ENCODE peak calls at places on chromosomes 1 and 21, in five cellular contexts. One of them, this sample, is unnamed.

GRCh38 chr1:150162862-150163706 is 13.4 kb downstream of the PLEKHO1 start:
- DNase-seq in A549: peak
- DNase-seq in anterior cingulate cortex: peak
- DNase-seq in activated CD8-positive, alpha-beta T cell treated with anti-CD3 and anti-CD28 coated beads, Interleukin-2, amount 10 ng/mL, durations not matched to agents 7 days and 5 days: peak
- DNase-seq in central memory CD4-positive, alpha-beta T cell: no peak
- DNase-seq in this sample: no peak

GRCh38 chr1:54567961-54568360 is 19.9 kb downstream of the ACOT11 start:
- DNase-seq in A549: no peak
- DNase-seq in anterior cingulate cortex: no peak
- DNase-seq in activated CD8-positive, alpha-beta T cell treated with anti-CD3 and anti-CD28 coated beads, Interleukin-2, amount 10 ng/mL, durations not matched to agents 7 days and 5 days: no peak
- DNase-seq in central memory CD4-positive, alpha-beta T cell: no peak
- DNase-seq in this sample: no peak

GRCh38 chr1:53518775-53519174 is 59.6 kb downstream of the DMRTB1 start:
- DNase-seq in A549: no peak
- DNase-seq in anterior cingulate cortex: no peak
- DNase-seq in activated CD8-positive, alpha-beta T cell treated with anti-CD3 and anti-CD28 coated beads, Interleukin-2, amount 10 ng/mL, durations not matched to agents 7 days and 5 days: no peak
- DNase-seq in central memory CD4-positive, alpha-beta T cell: no peak
- DNase-seq in this sample: no peak

GRCh38 chr1:230858918-230859819 is 9.2 kb downstream of the C1orf198 start:
- DNase-seq in A549: no peak
- DNase-seq in anterior cingulate cortex: peak
- DNase-seq in activated CD8-positive, alpha-beta T cell treated with anti-CD3 and anti-CD28 coated beads, Interleukin-2, amount 10 ng/mL, durations not matched to agents 7 days and 5 days: no peak
- DNase-seq in central memory CD4-positive, alpha-beta T cell: no peak
- DNase-seq in this sample: no peak

GRCh38 chr1:101178688-101179491 is 57.9 kb upstream of the S1PR1 start:
- DNase-seq in A549: no peak
- DNase-seq in anterior cingulate cortex: no peak
- DNase-seq in activated CD8-positive, alpha-beta T cell treated with anti-CD3 and anti-CD28 coated beads, Interleukin-2, amount 10 ng/mL, durations not matched to agents 7 days and 5 days: peak
- DNase-seq in central memory CD4-positive, alpha-beta T cell: peak
- DNase-seq in this sample: peak

GRCh38 chr21:42456457-42456856 is 39.6 kb downstream of the RSPH1 start:
- DNase-seq in A549: no peak
- DNase-seq in anterior cingulate cortex: no peak
- DNase-seq in activated CD8-positive, alpha-beta T cell treated with anti-CD3 and anti-CD28 coated beads, Interleukin-2, amount 10 ng/mL, durations not matched to agents 7 days and 5 days: peak
- DNase-seq in central memory CD4-positive, alpha-beta T cell: peak
- DNase-seq in this sample: peak

GRCh38 chr1:67687649-67688048 is 2.6 kb downstream of the GADD45A start:
- DNase-seq in A549: no peak
- DNase-seq in anterior cingulate cortex: no peak
- DNase-seq in activated CD8-positive, alpha-beta T cell treated with anti-CD3 and anti-CD28 coated beads, Interleukin-2, amount 10 ng/mL, durations not matched to agents 7 days and 5 days: peak
- DNase-seq in central memory CD4-positive, alpha-beta T cell: no peak
- DNase-seq in this sample: no peak

GRCh38 chr1:35554261-35555211 is 2.7 kb downstream of the KIAA0319L start:
- DNase-seq in A549: no peak
- DNase-seq in anterior cingulate cortex: no peak
- DNase-seq in activated CD8-positive, alpha-beta T cell treated with anti-CD3 and anti-CD28 coated beads, Interleukin-2, amount 10 ng/mL, durations not matched to agents 7 days and 5 days: no peak
- DNase-seq in central memory CD4-positive, alpha-beta T cell: no peak
- DNase-seq in this sample: no peak

GRCh38 chr1:38084700-38085099 is 38.1 kb upstream of the POU3F1 start:
- DNase-seq in A549: no peak
- DNase-seq in anterior cingulate cortex: no peak
- DNase-seq in activated CD8-positive, alpha-beta T cell treated with anti-CD3 and anti-CD28 coated beads, Interleukin-2, amount 10 ng/mL, durations not matched to agents 7 days and 5 days: no peak
- DNase-seq in central memory CD4-positive, alpha-beta T cell: no peak
- DNase-seq in this sample: no peak

GRCh38 chr21:45316871-45317400 is 29.2 kb upstream of the POFUT2 start:
- DNase-seq in A549: no peak
- DNase-seq in anterior cingulate cortex: no peak
- DNase-seq in activated CD8-positive, alpha-beta T cell treated with anti-CD3 and anti-CD28 coated beads, Interleukin-2, amount 10 ng/mL, durations not matched to agents 7 days and 5 days: no peak
- DNase-seq in central memory CD4-positive, alpha-beta T cell: no peak
- DNase-seq in this sample: no peak

GRCh38 chr1:159015440-159015909 is 5.8 kb downstream of the IFI16 start:
- DNase-seq in A549: peak
- DNase-seq in anterior cingulate cortex: no peak
- DNase-seq in activated CD8-positive, alpha-beta T cell treated with anti-CD3 and anti-CD28 coated beads, Interleukin-2, amount 10 ng/mL, durations not matched to agents 7 days and 5 days: peak
- DNase-seq in central memory CD4-positive, alpha-beta T cell: peak
- DNase-seq in this sample: peak

GRCh38 chr1:36400825-36401601 is 3.3 kb upstream of the LSM10 start:
- DNase-seq in A549: peak
- DNase-seq in anterior cingulate cortex: peak
- DNase-seq in activated CD8-positive, alpha-beta T cell treated with anti-CD3 and anti-CD28 coated beads, Interleukin-2, amount 10 ng/mL, durations not matched to agents 7 days and 5 days: peak
- DNase-seq in central memory CD4-positive, alpha-beta T cell: no peak
- DNase-seq in this sample: no peak

GRCh38 chr1:48619529-48619928 is 147.5 kb upstream of the SPATA6 start:
- DNase-seq in A549: peak
- DNase-seq in anterior cingulate cortex: no peak
- DNase-seq in activated CD8-positive, alpha-beta T cell treated with anti-CD3 and anti-CD28 coated beads, Interleukin-2, amount 10 ng/mL, durations not matched to agents 7 days and 5 days: no peak
- DNase-seq in central memory CD4-positive, alpha-beta T cell: no peak
- DNase-seq in this sample: no peak

GRCh38 chr1:150281758-150282557 is at the start of gene CIART:
- DNase-seq in A549: peak
- DNase-seq in anterior cingulate cortex: peak
- DNase-seq in activated CD8-positive, alpha-beta T cell treated with anti-CD3 and anti-CD28 coated beads, Interleukin-2, amount 10 ng/mL, durations not matched to agents 7 days and 5 days: peak
- DNase-seq in central memory CD4-positive, alpha-beta T cell: peak
- DNase-seq in this sample: peak

GRCh38 chr1:92709738-92710137 is 75.2 kb downstream of the EVI5 start:
- DNase-seq in A549: peak
- DNase-seq in anterior cingulate cortex: no peak
- DNase-seq in activated CD8-positive, alpha-beta T cell treated with anti-CD3 and anti-CD28 coated beads, Interleukin-2, amount 10 ng/mL, durations not matched to agents 7 days and 5 days: no peak
- DNase-seq in central memory CD4-positive, alpha-beta T cell: no peak
- DNase-seq in this sample: no peak

This sample was measured in Jurkat, Clone E6-1.